ENCODE peak calls at places on chromosomes 7 and 10, in four cellular contexts. C is adrenal gland, J is stomach, M is tibial artery. Y is an unnamed sample.

GRCh38 chr7:11751807-11752389 is 80.1 kb downstream of the THSD7A start:
- DNase-seq in C (no peak), J (no peak), M (no peak), Y (no peak)

GRCh38 chr7:99375070-99375807 is 709 bp downstream of the ARPC1B start:
- DNase-seq in C (peak; percentile 78), J (peak; percentile 80), M (peak; percentile 77), Y (no peak)

GRCh38 chr10:60032723-60033122 is 126.4 kb upstream of the CCDC6 start:
- DNase-seq in C (peak; percentile 48), J (peak; percentile 55), M (peak; percentile 57), Y (no peak)

GRCh38 chr7:115707684-115708341 is 322.8 kb downstream of the TFEC start:
- DNase-seq in C (no peak), J (no peak), M (no peak), Y (no peak)

GRCh38 chr10:2851544-2851943 is 215.8 kb upstream of the PFKP start:
- DNase-seq in C (no peak), J (no peak), M (no peak), Y (no peak)

GRCh38 chr7:157760004-157760730 is 423.4 kb downstream of the DNAJB6 start:
- DNase-seq in C (no peak), J (no peak), M (no peak), Y (no peak)

GRCh38 chr10:9437131-9437530 is 1382.6 kb downstream of the GATA3 start:
- DNase-seq in C (no peak), J (no peak), M (no peak), Y (no peak)

GRCh38 chr10:34092891-34093290 is 722.2 kb downstream of the PARD3 start:
- DNase-seq in C (no peak), J (no peak), M (no peak), Y (no peak)

GRCh38 chr10:51649064-51649463 is 50.3 kb downstream of the CSTF2T start:
- DNase-seq in C (no peak), J (no peak), M (no peak), Y (no peak)

GRCh38 chr7:86094166-86094669 is 549.5 kb upstream of the GRM3 start:
- DNase-seq in C (no peak), J (no peak), M (no peak), Y (no peak)

GRCh38 chr10:24814568-24815313 is 91.1 kb upstream of the ARHGAP21 start:
- DNase-seq in C (peak; percentile 44), J (no peak), M (no peak), Y (no peak)

GRCh38 chr7:34086064-34086463 is 180.7 kb downstream of the BMPER start:
- DNase-seq in C (no peak), J (no peak), M (no peak), Y (no peak)

GRCh38 chr7:95684037-95684436 is 87.7 kb upstream of the PDK4 start:
- DNase-seq in C (no peak), J (no peak), M (no peak), Y (no peak)

GRCh38 chr10:57141708-57142107 is 780.6 kb upstream of the ZWINT start:
- DNase-seq in C (no peak), J (no peak), M (no peak), Y (no peak)

GRCh38 chr7:117381357-117381756 is 45.9 kb downstream of the ASZ1 start:
- DNase-seq in C (no peak), J (no peak), M (no peak), Y (no peak)
- H3K4me1 ChIP-seq in C (no peaks in the 10 kb centered on the region), J (no peaks in the 10 kb centered on the region), M (no peaks in the 10 kb centered on the region), Y (no peaks in the 10 kb centered on the region)

GRCh38 chr7:116805100-116805544 is 57.3 kb upstream of the CAPZA2 start:
- DNase-seq in C (no peak), J (no peak), M (peak; percentile 28), Y (no peak)
- TF ChIP-seq CTCF in C (no peak), J (no peak), M (no peak), Y (no peak)

GRCh38 chr10:61750943-61751471 is 88.3 kb downstream of the CABCOCO1 start:
- DNase-seq in C (peak; percentile 85), J (peak; percentile 84), M (peak; percentile 34), Y (no peak)
- H3K4me1 ChIP-seq in C (peaks cover 11% of the 10 kb centered on the region), J (peaks cover 19% of the 10 kb centered on the region), M (peaks cover 43% of the 10 kb centered on the region), Y (no peaks in the 10 kb centered on the region)

GRCh38 chr10:102393411-102394078 is 2.0 kb upstream of the NFKB2 start:
- DNase-seq in C (no peak), J (no peak), M (no peak), Y (no peak)
- TF ChIP-seq CTCF in C (no peak), J (no peak), M (no peak), Y (peak; percentile 93)

GRCh38 chr10:35459449-35459847 is 123.1 kb downstream of the CCNY start:
- DNase-seq in C (no peak), J (no peak), M (no peak), Y (no peak)
- H3K4me1 ChIP-seq in C (peaks cover 8% of the 10 kb centered on the region), J (peaks cover 39% of the 10 kb centered on the region), M (peaks cover 40% of the 10 kb centered on the region), Y (peaks cover 14% of the 10 kb centered on the region)

GRCh38 chr7:32592721-32593120 is 97.4 kb downstream of the AVL9 start:
- DNase-seq in C (no peak), J (no peak), M (no peak), Y (no peak)

GRCh38 chr7:32591938-32592337 is 96.6 kb downstream of the AVL9 start:
- DNase-seq in C (no peak), J (no peak), M (no peak), Y (no peak)

GRCh38 chr7:32594965-32595364 is 99.7 kb downstream of the AVL9 start:
- DNase-seq in C (no peak), J (no peak), M (no peak), Y (no peak)
- TF ChIP-seq CTCF in C (no peak), J (no peak), M (no peak), Y (no peak)

GRCh38 chr10:62880162-62880561 is 64.0 kb upstream of the EGR2 start:
- DNase-seq in C (no peak), J (no peak), M (no peak), Y (no peak)
- H3K4me1 ChIP-seq in C (no peaks in the 10 kb centered on the region), J (no peaks in the 10 kb centered on the region), M (no peaks in the 10 kb centered on the region), Y (no peaks in the 10 kb centered on the region)

DNA sequence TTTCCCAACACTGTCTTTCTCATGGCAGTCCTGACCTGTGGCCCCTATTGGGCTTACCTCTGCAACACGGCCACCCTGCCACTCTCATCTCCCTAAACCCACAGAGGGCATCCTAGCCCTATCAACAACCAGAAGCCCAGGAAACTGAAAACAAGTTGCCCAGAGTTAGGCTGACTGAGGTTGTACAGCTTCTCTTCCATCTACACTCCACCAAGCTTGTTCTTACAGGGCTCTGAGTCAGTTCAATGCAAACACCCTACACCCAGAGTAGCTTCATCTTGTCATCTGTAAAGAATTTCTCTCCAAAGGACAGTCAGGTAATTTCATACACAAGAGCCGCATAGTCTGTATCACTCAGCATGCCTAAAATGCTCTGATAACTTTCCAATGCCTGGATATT is 175.4 kb downstream of the ARID5B start:
- DNase-seq in C (no peak), J (no peak), M (no peak), Y (no peak)
- TF ChIP-seq CTCF in C (no peak), J (no peak), M (no peak), Y (no peak)

GRCh38 chr7:139091677-139091996 is 17.9 kb downstream of the ZC3HAV1 start:
- DNase-seq in C (no peak), J (no peak), M (no peak), Y (no peak)
- H3K4me1 ChIP-seq in C (peaks cover 31% of the 10 kb centered on the region), J (peaks cover 22% of the 10 kb centered on the region), M (peaks cover 4% of the 10 kb centered on the region), Y (peaks cover 10% of the 10 kb centered on the region)